ENCODE peak calls at places on chromosome 18, in nine cellular contexts. S, W, Q, G, Z, R, M, F and A are unnamed samples.

GRCh38 chr18:50716902-50717301 is 102.9 kb downstream of the MRO start:
- DNase-seq in S (no peak), W (peak), Q (peak), G (no peak), Z (no peak), R (no peak), M (no peak), F (no peak), A (no peak)

GRCh38 chr18:45837283-45838070 is 12.0 kb downstream of the SIGLEC15 start:
- DNase-seq in S (peak), W (no peak), Q (no peak), G (no peak), Z (no peak), R (peak), M (no peak), F (no peak), A (no peak)

GRCh38 chr18:2857491-2858063 is 10.8 kb downstream of the EMILIN2 start:
- DNase-seq in S (no peak), W (peak), Q (peak), G (no peak), Z (no peak), R (no peak), M (no peak), F (peak), A (peak)

GRCh38 chr18:63244585-63244984 is 75.0 kb downstream of the BCL2 start:
- DNase-seq in S (no peak), W (no peak), Q (no peak), G (no peak), Z (no peak), R (no peak), M (no peak), F (no peak), A (no peak)

GRCh38 chr18:75244336-75244735 is 33.7 kb downstream of the TSHZ1 start:
- DNase-seq in S (no peak), W (no peak), Q (peak), G (no peak), Z (no peak), R (no peak), M (no peak), F (no peak), A (no peak)

GRCh38 chr18:58321986-58322385 is 278.0 kb downstream of the NEDD4L start:
- DNase-seq in S (peak), W (no peak), Q (peak), G (peak), Z (peak), R (no peak), M (peak), F (peak), A (peak)

GRCh38 chr18:50844960-50845359 is 25.1 kb upstream of the MRO start:
- DNase-seq in S (no peak), W (no peak), Q (no peak), G (no peak), Z (no peak), R (no peak), M (no peak), F (no peak), A (no peak)

GRCh38 chr18:79395761-79396404 is at the start of gene NFATC1:
- DNase-seq in S (no peak), W (peak), Q (peak), G (no peak), Z (no peak), R (peak), M (no peak), F (peak), A (peak)

GRCh38 chr18:8657873-8658521 is 47.4 kb upstream of the MTCL1 start:
- DNase-seq in S (no peak), W (no peak), Q (peak), G (no peak), Z (no peak), R (peak), M (no peak), F (no peak), A (no peak)

GRCh38 chr18:48752478-48752877 is 198.3 kb downstream of the SMAD7 start:
- DNase-seq in S (no peak), W (no peak), Q (no peak), G (no peak), Z (no peak), R (no peak), M (no peak), F (no peak), A (no peak)

GRCh38 chr18:477565-477964 is 22.9 kb downstream of the COLEC12 start:
- DNase-seq in S (no peak), W (no peak), Q (no peak), G (no peak), Z (no peak), R (no peak), M (no peak), F (no peak), A (no peak)

GRCh38 chr18:78637442-78638402 is 341.9 kb upstream of the SALL3 start:
- DNase-seq in S (no peak), W (peak), Q (no peak), G (no peak), Z (no peak), R (no peak), M (no peak), F (no peak), A (no peak)

GRCh38 chr18:7600036-7600435 is 32.9 kb downstream of the PTPRM start:
- DNase-seq in S (no peak), W (no peak), Q (no peak), G (no peak), Z (no peak), R (no peak), M (no peak), F (no peak), A (no peak)

GRCh38 chr18:80232710-80233109 is 14.6 kb downstream of the PARD6G start:
- DNase-seq in S (no peak), W (no peak), Q (no peak), G (no peak), Z (no peak), R (no peak), M (no peak), F (no peak), A (peak)